ENCODE peak calls at places on chromosomes 1 and 21, in eight cellular contexts. J is psoas muscle, S is heart left ventricle, G is left ventricle myocardium inferior, K is HCT116, F is cardiac muscle cell, W is HL-60, L is bronchial epithelial cell. Z is an unnamed sample.
A peak's percentile ranks its signal among the peaks of the same experiment; 100 is the strongest.

GRCh38 chr1:200896571-200897187 is 2.0 kb downstream of the INAVA start:
- DNase-seq in J (no peak), S (no peak), G (no peak), K (peak; percentile 54), F (peak; percentile 47), W (peak; percentile 89), L (peak; percentile 94), Z (peak; percentile 93)

GRCh38 chr1:91402023-91402422 is 2.6 kb downstream of the HFM1 start:
- DNase-seq in J (no peak), S (no peak), G (no peak), K (no peak), F (peak; percentile 40), W (no peak), L (peak; percentile 46), Z (no peak)

GRCh38 chr1:109971559-109971958 is 13.0 kb upstream of the AHCYL1 start:
- DNase-seq in J (no peak), S (no peak), G (no peak), K (no peak), F (no peak), W (no peak), L (no peak), Z (no peak)

GRCh38 chr1:24898152-24898908 is 31.7 kb downstream of the RUNX3 start:
- DNase-seq in J (no peak), S (no peak), G (no peak), K (peak; percentile 10), F (peak; percentile 45), W (peak; percentile 22), L (peak; percentile 29), Z (peak; percentile 50)

GRCh38 chr1:163357378-163357777 is 35.6 kb downstream of the NUF2 start:
- DNase-seq in J (no peak), S (no peak), G (no peak), K (no peak), F (peak; percentile 19), W (no peak), L (peak; percentile 7), Z (no peak)

GRCh38 chr1:11719313-11720032 is 16.5 kb upstream of the AGTRAP start:
- DNase-seq in J (peak; percentile 83), S (peak; percentile 88), G (peak; percentile 84), K (no peak), F (peak; percentile 73), W (peak; percentile 77), L (peak; percentile 45), Z (peak; percentile 87)

GRCh38 chr1:22295856-22296255 is 153.0 kb upstream of the WNT4 start:
- DNase-seq in J (no peak), S (no peak), G (no peak), K (no peak), F (no peak), W (no peak), L (no peak), Z (no peak)

GRCh38 chr1:48931571-48932251 is 155.0 kb upstream of the BEND5 start:
- DNase-seq in J (no peak), S (no peak), G (no peak), K (no peak), F (peak; percentile 7), W (no peak), L (peak; percentile 63), Z (no peak)

GRCh38 chr1:62082456-62083363 is 111.9 kb upstream of the L1TD1 start:
- DNase-seq in J (no peak), S (no peak), G (no peak), K (no peak), F (peak; percentile 61), W (no peak), L (peak; percentile 47), Z (peak; percentile 20)

GRCh38 chr1:199362996-199363395 is 664.5 kb upstream of the NR5A2 start:
- DNase-seq in J (no peak), S (no peak), G (no peak), K (no peak), F (no peak), W (no peak), L (peak; percentile 50), Z (no peak)

GRCh38 chr1:13814131-13814530 is 114.1 kb downstream of the PRDM2 start:
- DNase-seq in J (no peak), S (no peak), G (no peak), K (no peak), F (no peak), W (no peak), L (no peak), Z (peak; percentile 16)

GRCh38 chr1:225712391-225712790 is 59.5 kb upstream of the ENAH start:
- DNase-seq in J (no peak), S (no peak), G (no peak), K (no peak), F (peak; percentile 64), W (peak; percentile 68), L (no peak), Z (no peak)

GRCh38 chr1:37958690-37959089 is 11.8 kb upstream of the INPP5B start:
- DNase-seq in J (no peak), S (no peak), G (no peak), K (no peak), F (peak; percentile 52), W (no peak), L (peak; percentile 44), Z (no peak)

DNA sequence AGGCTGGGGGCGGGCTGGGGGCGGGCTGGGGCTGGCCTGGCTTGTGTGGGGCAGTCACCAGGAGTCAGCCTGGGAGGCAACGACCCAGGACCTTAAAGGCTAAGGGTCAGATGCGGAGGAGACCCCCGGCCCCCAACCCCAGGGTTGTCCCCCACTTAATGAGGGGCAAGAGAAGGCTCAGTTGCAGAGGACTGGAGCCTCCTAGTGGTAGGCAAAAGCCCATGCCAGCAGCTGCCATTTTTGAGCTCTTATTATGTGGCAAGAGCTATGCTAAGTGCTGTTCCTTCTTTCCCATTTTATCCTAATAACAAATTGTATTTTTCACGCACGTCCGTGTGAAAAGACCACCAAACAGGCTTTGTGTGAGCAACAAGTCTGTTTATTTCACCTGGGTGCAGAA is 8.0 kb downstream of the KIAA1614 start:
- DNase-seq in J (no peak), S (peak; percentile 7), G (no peak), K (no peak), F (no peak), W (no peak), L (no peak), Z (no peak)
- TF ChIP-seq CTCF in J (no peak), S (no peak), G (peak; percentile 38), K (no peak), F (peak; percentile 38), W (no peak), L (peak; percentile 8), Z (peak; percentile 10)

GRCh38 chr21:41876928-41877652 is 2.1 kb downstream of the PRDM15 start:
- DNase-seq in J (no peak), S (no peak), G (no peak), K (no peak), F (no peak), W (no peak), L (no peak), Z (no peak)
- H3K4me3 ChIP-seq in J (peak overlapping the region; percentile 84), S (no peak overlapping the region), G (peak overlapping the region; percentile 92), K (peak overlapping the region; percentile 70), F (no peak overlapping the region), W (no peak overlapping the region), L (no peak overlapping the region), Z (no peak overlapping the region)

GRCh38 chr1:64755356-64755755 is 10.5 kb downstream of the RAVER2 start:
- DNase-seq in J (no peak), S (no peak), G (no peak), K (no peak), F (no peak), W (no peak), L (no peak), Z (no peak)
- TF ChIP-seq CTCF in J (no peak), S (no peak), G (no peak), K (no peak), F (no peak), W (no peak), L (no peak), Z (no peak)

GRCh38 chr1:165287329-165287728 is 69.2 kb downstream of the LMX1A start:
- DNase-seq in J (no peak), S (no peak), G (no peak), K (no peak), F (no peak), W (no peak), L (no peak), Z (no peak)
- H3K4me3 ChIP-seq in J (no peak overlapping the region), S (no peak overlapping the region), G (no peak overlapping the region), K (no peak overlapping the region), F (no peak overlapping the region), W (no peak overlapping the region), L (no peak overlapping the region), Z (no peak overlapping the region)

DNA sequence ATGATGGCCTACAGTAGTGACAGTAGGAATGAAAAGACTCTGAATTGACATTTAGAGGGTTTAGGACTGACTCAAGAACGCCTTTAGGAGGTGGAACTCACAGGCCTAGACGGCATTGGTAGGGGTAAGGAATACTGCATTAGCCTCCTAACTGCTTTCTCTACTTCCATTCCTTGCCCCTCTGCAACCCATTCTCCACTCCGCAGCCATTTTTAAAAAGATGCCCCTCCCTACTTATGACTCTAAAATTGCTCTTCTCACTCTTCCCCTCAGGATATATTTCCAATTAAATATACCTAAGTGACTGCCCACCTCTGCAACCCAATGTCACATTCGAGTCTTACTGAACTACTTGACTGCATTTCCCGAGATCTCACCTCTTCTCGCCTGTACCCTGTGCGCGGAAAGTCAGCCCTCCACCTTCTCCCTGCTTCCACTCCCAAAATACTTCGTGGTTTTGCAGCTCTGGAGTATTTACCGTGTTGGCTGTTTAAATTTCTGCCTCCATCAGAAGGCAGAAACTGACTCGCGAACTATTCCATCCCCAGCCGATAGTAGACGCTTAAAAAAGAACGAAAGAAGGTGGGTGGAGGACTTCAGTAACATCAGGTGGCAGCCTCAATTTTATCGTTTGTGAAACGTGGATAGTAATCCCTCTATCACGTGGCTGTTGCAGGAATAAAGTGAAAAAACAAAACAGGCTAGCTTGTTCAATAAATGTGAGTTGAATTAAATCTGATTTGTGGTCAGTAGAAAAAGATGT is 1.1 kb upstream of the YBX1 start:
- DNase-seq in J (no peak), S (no peak), G (no peak), K (no peak), F (peak; percentile 32), W (no peak), L (peak; percentile 30), Z (no peak)
- TF ChIP-seq CTCF in J (no peak), S (no peak), G (no peak), K (no peak), F (no peak), W (no peak), L (no peak), Z (no peak)

DNA sequence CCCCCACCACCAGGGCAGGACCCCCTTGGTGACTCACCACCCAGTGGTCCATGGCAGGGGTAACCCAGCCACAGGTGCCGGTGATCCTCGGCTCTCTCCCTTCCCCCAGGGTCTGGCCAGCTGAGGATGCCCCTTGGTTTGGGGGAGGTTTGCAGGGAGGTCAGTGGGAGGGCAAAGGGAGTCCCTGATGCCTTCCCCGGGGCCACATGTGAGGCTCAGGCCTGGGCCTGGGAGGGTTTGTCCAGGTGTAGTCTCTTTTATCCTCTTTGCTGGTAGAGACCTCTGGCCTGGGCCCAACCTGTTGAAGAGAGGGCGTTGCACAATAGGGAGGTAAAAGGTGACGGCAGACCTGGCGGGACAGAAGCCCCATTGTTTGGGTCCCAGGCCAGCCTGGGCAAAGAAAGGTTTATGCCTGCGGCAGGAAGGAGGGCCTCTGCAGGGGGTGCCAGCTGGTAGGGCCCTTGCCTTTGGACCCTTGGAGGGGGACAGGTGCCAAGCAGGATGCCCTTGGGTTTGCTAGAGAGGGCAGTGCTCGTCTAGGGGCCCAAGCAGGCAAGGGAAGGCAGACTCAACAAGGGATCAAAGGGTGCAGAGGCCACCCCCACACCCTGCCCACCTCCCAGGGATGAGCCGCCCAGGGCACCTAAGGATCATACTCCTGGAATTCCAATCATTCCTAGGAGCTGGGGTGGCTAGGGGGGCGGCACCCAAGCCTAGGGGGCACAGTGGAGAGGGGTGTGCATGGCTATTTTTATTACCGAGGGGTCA is 758 bp upstream of the TINAGL1 start:
- DNase-seq in J (no peak), S (no peak), G (no peak), K (peak; percentile 86), F (no peak), W (no peak), L (peak; percentile 78), Z (peak; percentile 83)
- H3K4me3 ChIP-seq in J (peak overlapping the region; percentile 70), S (peak overlapping the region; percentile 66), G (peak overlapping the region; percentile 78), K (peak overlapping the region; percentile 96), F (no peak overlapping the region), W (no peak overlapping the region), L (peak overlapping the region; percentile 68), Z (no peak overlapping the region)